ENCODE peak calls at places on chromosomes 5 and 9, in six cellular contexts. G is OCI-LY7, H is K562, D is ELR, A is HT-29, Y is SK-MEL-5. N is an unnamed sample.

GRCh38 chr9:15317836-15318235 is 10.8 kb upstream of the TTC39B start:
- DNase-seq in A (no peak), Y (no peak), G (no peak), H (no peak), D (peak; percentile 62), N (no peak)

GRCh38 chr5:1144638-1145396 is 33.0 kb upstream of the SLC12A7 start:
- DNase-seq in D (no peak), H (no peak), A (no peak), Y (no peak), G (no peak), N (no peak)

GRCh38 chr5:39605145-39605544 is 180.4 kb upstream of the DAB2 start:
- DNase-seq in D (no peak), G (no peak), H (no peak), A (no peak), Y (no peak), N (no peak)

GRCh38 chr5:180639743-180640300 is 9.6 kb downstream of the FLT4 start:
- DNase-seq in A (no peak), D (no peak), G (no peak), Y (no peak), H (no peak), N (no peak)

GRCh38 chr5:604391-604831 is 7.7 kb upstream of the CEP72 start:
- DNase-seq in G (no peak), A (no peak), H (no peak), Y (no peak), D (no peak), N (no peak)

GRCh38 chr5:140823475-140823874 is 2.1 kb downstream of the PCDHA5 start:
- DNase-seq in G (no peak), D (no peak), A (no peak), Y (no peak), H (no peak), N (no peak)

GRCh38 chr5:71714911-71715310 is 4.2 kb upstream of the CARTPT start:
- DNase-seq in D (no peak), Y (no peak), A (no peak), G (no peak), H (no peak), N (no peak)

GRCh38 chr5:80076131-80077101 is 41.3 kb downstream of the THBS4 start:
- DNase-seq in Y (no peak), H (peak; percentile 19), D (no peak), G (no peak), A (no peak), N (no peak)

GRCh38 chr5:2989517-2989916 is 238.0 kb upstream of the IRX2 start:
- DNase-seq in A (no peak), D (no peak), G (no peak), H (no peak), Y (no peak), N (no peak)

GRCh38 chr9:103889989-103890388 is 204.1 kb upstream of the SMC2 start:
- DNase-seq in D (no peak), Y (no peak), A (no peak), H (no peak), G (no peak), N (no peak)

N was measured in HepG2.